ENCODE peak calls at places on chromosomes 2 and 18, in ten cellular contexts. T is GM04503; L is left kidney; H is stimulated activated CD8-positive, alpha-beta memory T cell treated with anti-CD3 and anti-CD28 coated beads, Interleukin-7, amount 100 ng/mL, for 1 hour; C is HT1080; G is WTC11; W is pancreas; B is transverse colon; V is RWPE2; N is activated CD4-positive, alpha-beta memory T cell treated with anti-CD3 and anti-CD28 coated beads, Interleukin-2, amount 10 ng/mL, durations not matched to agents 7 days and 5 days. J is an unnamed sample.

GRCh38 chr18:48153641-48154481 is 223.4 kb upstream of the SMAD2 start:
- DNase-seq in W (no peak), V (no peak), G (no peak), N (no peak), L (no peak), T (no peak), B (no peak), H (no peak), C (peak), J (no peak)

GRCh38 chr2:152443771-152444170 is 108.8 kb downstream of the FMNL2 start:
- DNase-seq in L (no peak), V (no peak), G (no peak), T (no peak), B (no peak), C (no peak), W (no peak), N (no peak), H (no peak), J (no peak)

GRCh38 chr2:193467276-193467987 is 1272.7 kb upstream of the TMEFF2 start:
- DNase-seq in C (no peak), G (no peak), H (no peak), V (no peak), N (no peak), B (no peak), T (no peak), W (no peak), L (no peak), J (no peak)

GRCh38 chr2:120305296-120305695 is 40.6 kb upstream of the INHBB start:
- DNase-seq in V (no peak), B (no peak), C (no peak), T (no peak), W (no peak), H (no peak), N (no peak), L (peak), G (no peak), J (no peak)

GRCh38 chr2:156405586-156405985 is 30.6 kb upstream of the GPD2 start:
- DNase-seq in G (no peak), B (no peak), T (no peak), W (no peak), L (no peak), V (no peak), H (no peak), N (no peak), C (peak), J (no peak)

GRCh38 chr2:170206246-170206645 is 28.3 kb downstream of the MYO3B start:
- DNase-seq in H (no peak), T (no peak), V (no peak), N (no peak), B (no peak), G (no peak), L (no peak), W (no peak), C (no peak), J (no peak)

GRCh38 chr2:107020386-107020785 is 134.4 kb upstream of the ST6GAL2 start:
- DNase-seq in L (peak), B (no peak), T (no peak), G (no peak), W (no peak), H (no peak), V (no peak), C (no peak), N (no peak), J (no peak)

GRCh38 chr2:130728007-130728454 is 839 bp upstream of the GPR148 start:
- DNase-seq in W (peak), N (peak), C (no peak), H (no peak), L (no peak), G (peak), V (no peak), B (peak), T (no peak), J (no peak)

GRCh38 chr2:173881466-173881865 is 83.7 kb downstream of the SP3 start:
- DNase-seq in N (no peak), L (no peak), T (no peak), V (no peak), W (no peak), C (no peak), B (peak), H (no peak), G (no peak), J (no peak)

GRCh38 chr2:220044383-220044782 is 417.0 kb downstream of the SLC4A3 start:
- DNase-seq in L (no peak), B (no peak), N (no peak), G (no peak), H (no peak), T (no peak), V (no peak), W (no peak), C (no peak), J (no peak)

GRCh38 chr2:221810216-221810615 is 238.1 kb upstream of the EPHA4 start:
- DNase-seq in T (no peak), C (no peak), W (no peak), L (peak), B (no peak), G (no peak), V (no peak), H (no peak), N (no peak), J (no peak)

GRCh38 chr2:158509928-158510797 is 53.4 kb downstream of the PKP4 start:
- DNase-seq in B (no peak), N (no peak), T (no peak), C (peak), H (no peak), G (no peak), L (no peak), V (no peak), W (no peak), J (no peak)

GRCh38 chr18:70172225-70172624 is 33.3 kb downstream of the RTTN start:
- DNase-seq in W (no peak), N (no peak), H (no peak), B (no peak), T (no peak), L (peak), G (no peak), V (no peak), C (no peak), J (no peak)

GRCh38 chr2:149039213-149039724 is 770 bp downstream of the LYPD6B start:
- DNase-seq in W (peak), C (no peak), B (no peak), N (no peak), H (no peak), L (no peak), G (no peak), V (no peak), T (no peak), J (no peak)

GRCh38 chr2:120312861-120313694 is 32.9 kb upstream of the INHBB start:
- DNase-seq in B (peak), W (peak), T (peak), V (no peak), C (peak), H (peak), L (peak), N (peak), G (peak), J (peak)

GRCh38 chr2:191845876-191846786 is 757 bp downstream of the CAVIN2 start:
- DNase-seq in T (no peak), G (no peak), W (no peak), V (peak), N (no peak), L (peak), B (no peak), C (no peak), H (no peak), J (no peak)

GRCh38 chr2:184611221-184612085 is 13.1 kb downstream of the ZNF804A start:
- DNase-seq in L (peak), W (no peak), C (peak), V (no peak), N (no peak), B (no peak), T (no peak), H (no peak), G (no peak), J (no peak)

GRCh38 chr2:232980683-232981082 is 32.4 kb downstream of the NGEF start:
- DNase-seq in V (no peak), C (peak), B (no peak), L (no peak), N (no peak), H (no peak), T (no peak), G (no peak), W (no peak), J (no peak)

GRCh38 chr2:10951558-10952414 is 40.1 kb downstream of the KCNF1 start:
- DNase-seq in N (no peak), G (no peak), T (no peak), V (no peak), H (no peak), W (no peak), L (no peak), C (no peak), B (no peak), J (no peak)

GRCh38 chr2:42967959-42968674 is 175.7 kb upstream of the HAAO start:
- DNase-seq in C (peak), N (no peak), G (no peak), T (peak), H (no peak), V (no peak), B (no peak), L (peak), W (no peak), J (no peak)

GRCh38 chr2:9231291-9232165 is 24.9 kb downstream of the ASAP2 start:
- DNase-seq in V (no peak), G (no peak), T (no peak), C (no peak), L (no peak), N (no peak), B (peak), H (no peak), W (no peak), J (no peak)

GRCh38 chr2:54384301-54385035 is 71.7 kb upstream of the SPTBN1 start:
- DNase-seq in G (peak), B (no peak), W (no peak), N (no peak), T (no peak), V (no peak), L (no peak), H (no peak), C (no peak), J (no peak)

GRCh38 chr2:241096979-241097378 is 5.1 kb downstream of the MTERF4 start:
- DNase-seq in L (no peak), B (no peak), W (no peak), N (no peak), C (no peak), T (no peak), G (no peak), H (no peak), V (no peak), J (no peak)

GRCh38 chr2:236512267-236512666 is 57.4 kb upstream of the ACKR3 start:
- DNase-seq in B (no peak), C (peak), V (no peak), N (no peak), H (no peak), L (no peak), T (no peak), G (no peak), W (no peak), J (no peak)

GRCh38 chr2:86064006-86064405 is 41.7 kb downstream of the POLR1A start:
- DNase-seq in T (no peak), H (no peak), G (no peak), B (no peak), C (peak), N (no peak), L (no peak), V (no peak), W (no peak), J (no peak)

GRCh38 chr2:219057709-219058540 is 2.8 kb downstream of the IHH start:
- DNase-seq in V (no peak), H (peak), B (peak), L (peak), C (peak), G (peak), N (peak), T (no peak), W (peak), J (peak)

GRCh38 chr18:7921938-7922587 is 354.9 kb downstream of the PTPRM start:
- DNase-seq in H (no peak), G (no peak), W (no peak), L (no peak), B (no peak), N (no peak), V (no peak), C (peak), T (peak), J (no peak)

GRCh38 chr2:229417906-229418305 is 146.8 kb upstream of the PID1 start:
- DNase-seq in N (no peak), L (peak), H (no peak), V (no peak), C (no peak), B (no peak), T (no peak), G (peak), W (no peak), J (no peak)

J was measured in GM12892.